ENCODE peak calls at places on chromosome 17, in nine cellular contexts. L, F, C, P, M, N, U, H and R are unnamed samples.

GRCh38 chr17:73172252-73172651 is 7.4 kb downstream of the SSTR2 start:
- DNase-seq in L (no peak), F (no peak), C (no peak), P (no peak), M (no peak), N (no peak), U (no peak), H (no peak), R (no peak)

GRCh38 chr17:16923904-16924700 is 47.8 kb downstream of the TNFRSF13B start:
- DNase-seq in L (no peak), F (peak), C (peak), P (no peak), M (no peak), N (no peak), U (no peak), H (no peak), R (no peak)

GRCh38 chr17:55533611-55534010 is 22.4 kb upstream of the SMIM36 start:
- DNase-seq in L (no peak), F (no peak), C (no peak), P (no peak), M (no peak), N (peak), U (no peak), H (no peak), R (no peak)

GRCh38 chr17:29596811-29597210 is 3.9 kb downstream of the ANKRD13B start:
- DNase-seq in L (no peak), F (no peak), C (no peak), P (no peak), M (peak), N (no peak), U (peak), H (no peak), R (no peak)

GRCh38 chr17:27514595-27515413 is 58.6 kb downstream of the KSR1 start:
- DNase-seq in L (no peak), F (no peak), C (no peak), P (no peak), M (no peak), N (no peak), U (no peak), H (no peak), R (no peak)

GRCh38 chr17:65918921-65919546 is 272.9 kb downstream of the CEP112 start:
- DNase-seq in L (no peak), F (no peak), C (no peak), P (no peak), M (no peak), N (no peak), U (no peak), H (no peak), R (no peak)

GRCh38 chr17:19660219-19660870 is 11.8 kb downstream of the ALDH3A2 start:
- DNase-seq in L (no peak), F (no peak), C (no peak), P (no peak), M (no peak), N (no peak), U (no peak), H (no peak), R (no peak)

GRCh38 chr17:76527430-76528111 is 9.9 kb downstream of the CYGB start:
- DNase-seq in L (no peak), F (peak), C (no peak), P (peak), M (peak), N (peak), U (peak), H (peak), R (no peak)

GRCh38 chr17:41772586-41773189 is 13.8 kb downstream of the JUP start:
- DNase-seq in L (no peak), F (peak), C (no peak), P (no peak), M (no peak), N (no peak), U (no peak), H (no peak), R (no peak)

GRCh38 chr17:12097326-12097725 is 76.6 kb downstream of the MAP2K4 start:
- DNase-seq in L (no peak), F (no peak), C (no peak), P (no peak), M (no peak), N (no peak), U (no peak), H (no peak), R (no peak)

GRCh38 chr17:19470529-19471261 is 59.7 kb downstream of the RNF112 start:
- DNase-seq in L (no peak), F (peak), C (peak), P (peak), M (peak), N (peak), U (peak), H (peak), R (no peak)

GRCh38 chr17:21031756-21032396 is 10.9 kb downstream of the USP22 start:
- DNase-seq in L (no peak), F (no peak), C (no peak), P (no peak), M (no peak), N (no peak), U (no peak), H (no peak), R (no peak)

GRCh38 chr17:55327225-55328088 is 62.7 kb downstream of the HLF start:
- DNase-seq in L (no peak), F (peak), C (no peak), P (no peak), M (no peak), N (no peak), U (no peak), H (no peak), R (no peak)

GRCh38 chr17:31780436-31780835 is 78.6 kb downstream of the COPRS start:
- DNase-seq in L (no peak), F (no peak), C (no peak), P (no peak), M (no peak), N (no peak), U (no peak), H (no peak), R (no peak)

GRCh38 chr17:75594499-75595283 is 7.1 kb downstream of the MYO15B start:
- DNase-seq in L (no peak), F (no peak), C (no peak), P (no peak), M (no peak), N (no peak), U (no peak), H (no peak), R (no peak)

GRCh38 chr17:55391764-55392467 is 29.7 kb downstream of the MMD start:
- DNase-seq in L (no peak), F (no peak), C (no peak), P (no peak), M (no peak), N (no peak), U (no peak), H (no peak), R (no peak)

GRCh38 chr17:8128125-8128784 is 4.3 kb upstream of the HES7 start:
- DNase-seq in L (no peak), F (no peak), C (no peak), P (no peak), M (no peak), N (no peak), U (no peak), H (no peak), R (no peak)

GRCh38 chr17:57900991-57901743 is 51.3 kb upstream of the MRPS23 start:
- DNase-seq in L (peak), F (peak), C (no peak), P (no peak), M (no peak), N (no peak), U (no peak), H (peak), R (no peak)

GRCh38 chr17:78130439-78131101 is at the start of gene TMC8:
- DNase-seq in L (no peak), F (peak), C (peak), P (no peak), M (no peak), N (no peak), U (no peak), H (no peak), R (no peak)

GRCh38 chr17:60604686-60605334 is 4.8 kb downstream of the PPM1D start:
- DNase-seq in L (no peak), F (no peak), C (no peak), P (no peak), M (no peak), N (peak), U (peak), H (no peak), R (no peak)

GRCh38 chr17:18324140-18325049 is 9.3 kb downstream of the SMCR8 start:
- DNase-seq in L (no peak), F (no peak), C (no peak), P (peak), M (no peak), N (no peak), U (no peak), H (no peak), R (no peak)

GRCh38 chr17:77100009-77100408 is 40.8 kb upstream of the SEC14L1 start:
- DNase-seq in L (no peak), F (peak), C (peak), P (peak), M (no peak), N (no peak), U (peak), H (peak), R (no peak)

GRCh38 chr17:77667478-77667877 is 291.0 kb upstream of the TNRC6C start:
- DNase-seq in L (no peak), F (no peak), C (no peak), P (no peak), M (no peak), N (no peak), U (no peak), H (no peak), R (no peak)

GRCh38 chr17:35944151-35944550 is 638 bp upstream of the LYZL6 start:
- DNase-seq in L (no peak), F (no peak), C (no peak), P (no peak), M (no peak), N (no peak), U (no peak), H (no peak), R (no peak)

GRCh38 chr17:77214743-77215142 is 74.0 kb downstream of the SEC14L1 start:
- DNase-seq in L (no peak), F (peak), C (no peak), P (peak), M (no peak), N (peak), U (peak), H (peak), R (no peak)

GRCh38 chr17:77373298-77374169 is 232.8 kb downstream of the SEC14L1 start:
- DNase-seq in L (no peak), F (peak), C (peak), P (peak), M (peak), N (no peak), U (peak), H (peak), R (no peak)

GRCh38 chr17:73760186-73760758 is 116.0 kb upstream of the SDK2 start:
- DNase-seq in L (no peak), F (no peak), C (no peak), P (no peak), M (no peak), N (no peak), U (no peak), H (peak), R (no peak)

GRCh38 chr17:12789976-12790805 is 893 bp downstream of the ARHGAP44 start:
- DNase-seq in L (no peak), F (peak), C (no peak), P (peak), M (peak), N (no peak), U (no peak), H (peak), R (no peak)

GRCh38 chr17:48637323-48638260 is 11.4 kb upstream of the HOXB9 start:
- DNase-seq in L (no peak), F (no peak), C (no peak), P (no peak), M (no peak), N (peak), U (no peak), H (no peak), R (no peak)

GRCh38 chr17:60103957-60104356 is 25.2 kb upstream of the HEATR6 start:
- DNase-seq in L (no peak), F (no peak), C (no peak), P (no peak), M (no peak), N (no peak), U (no peak), H (no peak), R (no peak)

GRCh38 chr17:29573871-29574731 is 5.6 kb downstream of the TP53I13 start:
- DNase-seq in L (no peak), F (peak), C (peak), P (no peak), M (no peak), N (no peak), U (peak), H (peak), R (no peak)

GRCh38 chr17:29570521-29570920 is 2.0 kb downstream of the TP53I13 start:
- DNase-seq in L (peak), F (peak), C (peak), P (peak), M (no peak), N (no peak), U (peak), H (no peak), R (no peak)

GRCh38 chr17:46061435-46061834 is 62.4 kb downstream of the STH start:
- DNase-seq in L (no peak), F (no peak), C (no peak), P (no peak), M (no peak), N (no peak), U (no peak), H (no peak), R (no peak)

GRCh38 chr17:40452074-40452787 is 9.0 kb downstream of the IGFBP4 start:
- DNase-seq in L (no peak), F (no peak), C (no peak), P (no peak), M (peak), N (peak), U (peak), H (no peak), R (no peak)
- TF ChIP-seq POLR2A in L (no peak), F (no peak), C (no peak), P (no peak), M (peak), N (no peak), U (no peak), H (no peak), R (no peak)

DNA sequence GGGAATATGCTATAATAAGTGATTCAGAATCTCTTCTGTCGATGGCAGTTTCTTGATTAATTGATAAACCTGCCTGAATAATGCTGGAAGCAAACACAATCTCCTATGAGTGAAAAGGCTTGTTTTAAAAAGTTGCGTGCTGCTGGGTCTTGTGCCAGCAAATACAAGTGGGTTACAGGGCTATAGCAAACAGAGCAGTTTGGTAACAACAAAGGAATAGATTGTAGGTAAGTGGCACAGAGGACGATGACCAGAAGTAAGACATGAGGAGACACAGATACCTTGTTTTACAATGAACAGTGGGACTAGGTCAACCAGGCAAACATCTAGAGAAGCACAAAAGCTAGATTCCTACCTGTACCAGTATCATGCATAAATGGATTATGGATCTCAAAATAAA is 23.7 kb upstream of the FAAP100 start:
- DNase-seq in L (no peak), F (no peak), C (no peak), P (no peak), M (no peak), N (no peak), U (no peak), H (no peak), R (no peak)
- TF ChIP-seq POLR2A in L (no peak), F (no peak), C (no peak), P (no peak), M (no peak), N (no peak), U (no peak), H (no peak), R (no peak)

DNA sequence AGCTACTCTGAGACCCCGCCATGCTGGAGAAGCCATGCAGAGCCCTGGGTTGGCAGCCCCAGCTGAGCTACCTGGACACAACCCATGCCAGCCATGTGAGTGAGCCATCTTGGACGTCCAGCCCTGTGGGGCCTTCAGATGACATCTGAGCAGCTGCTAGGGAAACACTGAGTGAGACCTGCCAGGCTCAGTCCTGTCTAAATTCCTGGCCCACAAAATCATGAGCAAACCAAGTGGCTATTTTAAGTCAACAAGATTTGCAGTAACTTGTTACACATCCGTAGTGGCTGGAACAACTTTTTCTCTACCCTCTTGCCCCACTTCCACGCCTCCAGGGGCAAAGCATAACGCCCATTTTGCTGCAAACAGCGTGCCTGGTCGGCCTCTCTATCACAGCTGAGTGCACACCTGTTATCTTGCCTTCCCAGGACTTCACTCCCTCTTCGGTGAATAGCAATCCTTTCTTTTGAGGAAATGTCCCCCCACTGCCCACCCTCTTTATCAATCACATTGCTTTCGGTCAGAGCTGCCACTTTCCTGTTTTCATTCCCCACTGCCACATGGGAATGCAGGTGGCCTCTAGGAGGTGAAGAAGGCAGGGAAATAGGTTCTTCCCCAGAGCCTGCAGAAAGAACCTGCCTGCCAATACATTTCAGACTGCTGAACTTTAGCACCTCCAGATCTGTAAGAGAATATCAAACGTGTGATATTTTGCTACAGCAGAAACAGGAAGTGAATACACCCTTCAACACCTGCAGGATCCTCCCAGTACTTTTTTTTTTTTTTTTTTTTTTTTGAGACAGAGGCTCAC is 7.4 kb upstream of the SCIMP start:
- DNase-seq in L (no peak), F (peak), C (no peak), P (no peak), M (no peak), N (no peak), U (no peak), H (no peak), R (no peak)
- TF ChIP-seq POLR2A in L (no peak), F (peak), C (no peak), P (no peak), M (no peak), N (no peak), U (no peak), H (no peak), R (no peak)

DNA sequence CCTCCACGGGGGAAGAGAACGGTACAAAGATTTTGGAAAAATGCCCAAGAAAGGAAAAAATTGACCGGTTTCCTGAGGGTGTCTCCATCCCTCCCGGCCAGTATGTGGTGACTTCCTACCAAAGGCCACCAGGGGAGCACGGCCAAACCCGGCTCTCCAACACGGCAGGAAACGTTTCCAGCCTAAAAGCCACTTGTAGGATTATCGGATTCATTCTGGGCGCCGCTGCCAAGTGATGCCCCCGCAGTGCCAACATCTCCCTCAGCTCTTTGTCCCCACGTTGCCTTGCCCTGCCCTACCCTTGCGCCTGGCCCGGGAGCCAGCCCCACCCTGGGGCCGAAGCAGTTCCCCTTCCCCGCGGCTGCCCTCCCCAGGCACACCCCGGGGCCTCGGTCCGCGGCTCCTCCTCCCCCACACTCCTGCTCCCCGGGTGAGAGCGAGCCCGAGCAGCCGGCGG is 713 bp downstream of the CRK start:
- DNase-seq in L (peak), F (peak), C (peak), P (peak), M (peak), N (peak), U (peak), H (peak), R (no peak)
- TF ChIP-seq POLR2A in L (no peak), F (peak), C (no peak), P (no peak), M (no peak), N (no peak), U (no peak), H (no peak), R (no peak)

GRCh38 chr17:15261063-15261817 is 3.9 kb downstream of the PMP22 start:
- DNase-seq in L (peak), F (peak), C (peak), P (peak), M (peak), N (peak), U (peak), H (peak), R (no peak)
- TF ChIP-seq POLR2A in L (no peak), F (no peak), C (no peak), P (no peak), M (no peak), N (peak), U (no peak), H (no peak), R (no peak)